ENCODE peak calls at places on chromosome 19, in four cellular contexts. One of them, this sample, is unnamed.

GRCh38 chr19:11142528-11143171 is 12.9 kb downstream of the SPC24 start:
- DNase-seq in K562: peak
- DNase-seq in GM12878: no peak
- DNase-seq in HepG2: peak
- DNase-seq in this sample: peak

GRCh38 chr19:57664269-57665127 is 4.2 kb upstream of the ZSCAN4 start:
- DNase-seq in K562: peak
- DNase-seq in GM12878: no peak
- DNase-seq in HepG2: peak
- DNase-seq in this sample: peak

GRCh38 chr19:22144394-22144793 is 52.4 kb downstream of the ZNF676 start:
- DNase-seq in K562: peak
- DNase-seq in GM12878: no peak
- DNase-seq in HepG2: no peak
- DNase-seq in this sample: no peak

GRCh38 chr19:35533822-35534521 is 716 bp downstream of the GAPDHS start:
- DNase-seq in K562: no peak
- DNase-seq in GM12878: no peak
- DNase-seq in HepG2: peak
- DNase-seq in this sample: no peak

GRCh38 chr19:13956365-13956744 is 4.0 kb downstream of the DCAF15 start:
- DNase-seq in K562: no peak
- DNase-seq in GM12878: no peak
- DNase-seq in HepG2: no peak
- DNase-seq in this sample: no peak

GRCh38 chr19:55078996-55079395 is 3.3 kb downstream of the EPS8L1 start:
- DNase-seq in K562: no peak
- DNase-seq in GM12878: no peak
- DNase-seq in HepG2: no peak
- DNase-seq in this sample: no peak

GRCh38 chr19:12202250-12202649 is 39.4 kb downstream of the ZNF136 start:
- DNase-seq in K562: no peak
- DNase-seq in GM12878: no peak
- DNase-seq in HepG2: peak
- DNase-seq in this sample: no peak

GRCh38 chr19:14459703-14460102 is 15.5 kb downstream of the PTGER1 start:
- DNase-seq in K562: no peak
- DNase-seq in GM12878: no peak
- DNase-seq in HepG2: no peak
- DNase-seq in this sample: no peak

GRCh38 chr19:29804493-29804892 is 7.3 kb upstream of the CCNE1 start:
- DNase-seq in K562: no peak
- DNase-seq in GM12878: peak
- DNase-seq in HepG2: no peak
- DNase-seq in this sample: no peak

GRCh38 chr19:10975374-10976036 is 14.7 kb downstream of the SMARCA4 start:
- DNase-seq in K562: no peak
- DNase-seq in GM12878: no peak
- DNase-seq in HepG2: no peak
- DNase-seq in this sample: no peak

GRCh38 chr19:30064776-30065494 is 122.9 kb downstream of the URI1 start:
- DNase-seq in K562: no peak
- DNase-seq in GM12878: no peak
- DNase-seq in HepG2: no peak
- DNase-seq in this sample: no peak

GRCh38 chr19:19262190-19263057 is 10.7 kb downstream of the TM6SF2 start:
- DNase-seq in K562: no peak
- DNase-seq in GM12878: no peak
- DNase-seq in HepG2: no peak
- DNase-seq in this sample: no peak

GRCh38 chr19:37855098-37855497 is 51.3 kb downstream of the WDR87 start:
- DNase-seq in K562: no peak
- DNase-seq in GM12878: no peak
- DNase-seq in HepG2: no peak
- DNase-seq in this sample: no peak

GRCh38 chr19:33472696-33473624 is 48.6 kb downstream of the PEPD start:
- DNase-seq in K562: no peak
- DNase-seq in GM12878: no peak
- DNase-seq in HepG2: no peak
- DNase-seq in this sample: no peak

GRCh38 chr19:30378701-30379100 is 6.5 kb downstream of the ZNF536 start:
- DNase-seq in K562: no peak
- DNase-seq in GM12878: no peak
- DNase-seq in HepG2: no peak
- DNase-seq in this sample: no peak

GRCh38 chr19:3407556-3408516 is 41.5 kb downstream of the NFIC start:
- DNase-seq in K562: no peak
- DNase-seq in GM12878: no peak
- DNase-seq in HepG2: peak
- DNase-seq in this sample: no peak

GRCh38 chr19:6577410-6578125 is 13.4 kb downstream of the CD70 start:
- DNase-seq in K562: peak
- DNase-seq in GM12878: peak
- DNase-seq in HepG2: no peak
- DNase-seq in this sample: no peak

GRCh38 chr19:33294058-33294798 is 8.1 kb downstream of the CEBPA start:
- DNase-seq in K562: no peak
- DNase-seq in GM12878: no peak
- DNase-seq in HepG2: no peak
- DNase-seq in this sample: no peak

GRCh38 chr19:31350693-31351211 is 1.5 kb upstream of the TSHZ3 start:
- DNase-seq in K562: peak
- DNase-seq in GM12878: no peak
- DNase-seq in HepG2: no peak
- DNase-seq in this sample: peak

GRCh38 chr19:46602392-46603194 is 1.5 kb downstream of the CALM3 start:
- DNase-seq in K562: no peak
- DNase-seq in GM12878: no peak
- DNase-seq in HepG2: no peak
- DNase-seq in this sample: peak

GRCh38 chr19:9636018-9636417 is 15.0 kb upstream of the ZNF561 start:
- DNase-seq in K562: no peak
- DNase-seq in GM12878: no peak
- DNase-seq in HepG2: no peak
- DNase-seq in this sample: no peak

GRCh38 chr19:16133818-16134217 is 9.7 kb upstream of the HSH2D start:
- DNase-seq in K562: no peak
- DNase-seq in GM12878: no peak
- DNase-seq in HepG2: no peak
- DNase-seq in this sample: no peak

GRCh38 chr19:6412111-6412999 is 12.3 kb downstream of the KHSRP start:
- DNase-seq in K562: peak
- DNase-seq in GM12878: no peak
- DNase-seq in HepG2: peak
- DNase-seq in this sample: peak

GRCh38 chr19:1211494-1212234 is 6.1 kb downstream of the STK11 start:
- DNase-seq in K562: no peak
- DNase-seq in GM12878: no peak
- DNase-seq in HepG2: no peak
- DNase-seq in this sample: no peak

GRCh38 chr19:13164370-13165090 is 14.3 kb downstream of the IER2 start:
- DNase-seq in K562: peak
- DNase-seq in GM12878: no peak
- DNase-seq in HepG2: peak
- DNase-seq in this sample: peak

GRCh38 chr19:58054792-58055482 is 4.1 kb upstream of the ZNF135 start:
- DNase-seq in K562: no peak
- DNase-seq in GM12878: no peak
- DNase-seq in HepG2: no peak
- DNase-seq in this sample: no peak

GRCh38 chr19:12792048-12792852 is 964 bp downstream of the JUNB start:
- DNase-seq in K562: peak
- DNase-seq in GM12878: no peak
- DNase-seq in HepG2: peak
- DNase-seq in this sample: no peak

GRCh38 chr19:49333426-49334288 is 1.5 kb upstream of the CD37 start:
- DNase-seq in K562: no peak
- DNase-seq in GM12878: peak
- DNase-seq in HepG2: no peak
- DNase-seq in this sample: no peak

GRCh38 chr19:51251453-51251790 is 542 bp downstream of the SIGLECL1 start:
- DNase-seq in K562: no peak
- DNase-seq in GM12878: no peak
- DNase-seq in HepG2: no peak
- DNase-seq in this sample: no peak

GRCh38 chr19:50005428-50005827 is 19.7 kb downstream of the VRK3 start:
- DNase-seq in K562: no peak
- DNase-seq in GM12878: peak
- DNase-seq in HepG2: no peak
- DNase-seq in this sample: no peak

GRCh38 chr19:10760268-10760944 is 42.5 kb downstream of the DNM2 start:
- DNase-seq in K562: no peak
- DNase-seq in GM12878: no peak
- DNase-seq in HepG2: no peak
- DNase-seq in this sample: peak

GRCh38 chr19:11426656-11427055 is 7.5 kb upstream of the RGL3 start:
- DNase-seq in K562: no peak
- DNase-seq in GM12878: no peak
- DNase-seq in HepG2: no peak
- DNase-seq in this sample: no peak

GRCh38 chr19:46654621-46655152 is 6.3 kb downstream of the DACT3 start:
- DNase-seq in K562: peak
- DNase-seq in GM12878: no peak
- DNase-seq in HepG2: peak
- DNase-seq in this sample: no peak

GRCh38 chr19:43759515-43759914 is 4.8 kb upstream of the SMG9 start:
- DNase-seq in K562: no peak
- DNase-seq in GM12878: no peak
- DNase-seq in HepG2: peak
- DNase-seq in this sample: no peak

GRCh38 chr19:47232422-47233211 is 1.6 kb upstream of the BBC3 start:
- DNase-seq in K562: no peak
- DNase-seq in GM12878: no peak
- DNase-seq in HepG2: no peak
- DNase-seq in this sample: no peak

GRCh38 chr19:17872251-17873001 is 681 bp downstream of the SLC5A5 start:
- DNase-seq in K562: no peak
- DNase-seq in GM12878: no peak
- DNase-seq in HepG2: no peak
- DNase-seq in this sample: no peak

GRCh38 chr19:17871032-17871877 is 490 bp upstream of the SLC5A5 start:
- DNase-seq in K562: no peak
- DNase-seq in GM12878: no peak
- DNase-seq in HepG2: no peak
- DNase-seq in this sample: no peak

GRCh38 chr19:17871878-17872250 is at the start of gene SLC5A5:
- DNase-seq in K562: no peak
- DNase-seq in GM12878: no peak
- DNase-seq in HepG2: no peak
- DNase-seq in this sample: no peak

GRCh38 chr19:17874423-17875135 is 2.8 kb downstream of the SLC5A5 start:
- DNase-seq in K562: no peak
- DNase-seq in GM12878: no peak
- DNase-seq in HepG2: no peak
- DNase-seq in this sample: no peak

DNA sequence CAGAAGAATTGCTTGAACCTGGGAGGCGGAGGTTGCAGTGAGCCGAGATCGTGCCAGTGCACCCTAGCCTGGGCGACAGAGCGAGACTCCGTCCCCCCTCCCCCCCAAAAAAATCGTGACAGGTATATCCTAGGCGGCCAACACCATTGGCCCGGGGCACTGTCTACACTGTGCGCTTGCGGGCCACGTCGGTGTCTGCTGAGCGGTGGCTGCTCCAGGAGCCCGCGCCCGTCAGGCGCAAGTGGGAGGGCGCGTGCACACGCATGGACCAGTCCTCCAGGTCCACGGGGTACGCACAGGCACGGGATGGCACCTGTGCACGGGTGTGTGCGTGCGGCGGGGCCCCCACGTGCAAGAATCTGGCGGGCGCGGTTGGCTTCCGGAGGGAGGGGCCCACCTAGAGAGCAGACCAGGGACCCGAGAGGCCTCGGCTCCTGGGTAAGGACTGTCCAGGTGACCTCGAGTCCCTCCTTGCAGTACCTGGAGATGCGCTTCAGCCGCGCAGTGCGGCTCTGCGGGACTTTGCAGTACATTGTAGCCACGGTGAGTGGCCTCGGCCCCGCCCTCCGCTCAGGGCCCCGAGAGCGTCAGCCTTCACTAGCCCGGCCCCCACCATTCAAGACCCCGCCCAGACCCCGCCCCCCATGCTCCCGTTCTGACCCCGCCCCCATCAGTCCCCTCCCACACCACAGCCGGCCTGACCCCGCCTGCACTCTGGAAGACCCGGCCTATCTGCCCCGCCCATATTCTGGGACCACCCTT is 2.1 kb downstream of the SLC5A5 start:
- DNase-seq in K562: peak
- DNase-seq in GM12878: no peak
- DNase-seq in HepG2: no peak
- DNase-seq in this sample: peak
- TF ChIP-seq TARDBP in K562: no peak
- TF ChIP-seq TARDBP in GM12878: no peak
- TF ChIP-seq TARDBP in HepG2: no peak
- TF ChIP-seq TARDBP in this sample: no peak

GRCh38 chr19:28746486-28746885 is 466.5 kb downstream of the UQCRFS1 start:
- DNase-seq in K562: no peak
- DNase-seq in GM12878: no peak
- DNase-seq in HepG2: no peak
- DNase-seq in this sample: no peak

GRCh38 chr19:28744943-28745342 is 468.0 kb downstream of the UQCRFS1 start:
- DNase-seq in K562: no peak
- DNase-seq in GM12878: no peak
- DNase-seq in HepG2: no peak
- DNase-seq in this sample: no peak

GRCh38 chr19:28744014-28744413 is 468.9 kb downstream of the UQCRFS1 start:
- DNase-seq in K562: no peak
- DNase-seq in GM12878: no peak
- DNase-seq in HepG2: no peak
- DNase-seq in this sample: no peak
- TF ChIP-seq TARDBP in K562: no peak
- TF ChIP-seq TARDBP in GM12878: no peak
- TF ChIP-seq TARDBP in HepG2: no peak
- TF ChIP-seq TARDBP in this sample: no peak

GRCh38 chr19:5113633-5114586 is 145.0 kb downstream of the KDM4B start:
- DNase-seq in K562: no peak
- DNase-seq in GM12878: no peak
- DNase-seq in HepG2: no peak
- DNase-seq in this sample: no peak

GRCh38 chr19:5111051-5111450 is 142.1 kb downstream of the KDM4B start:
- DNase-seq in K562: no peak
- DNase-seq in GM12878: no peak
- DNase-seq in HepG2: no peak
- DNase-seq in this sample: no peak

GRCh38 chr19:5112175-5112574 is 143.3 kb downstream of the KDM4B start:
- DNase-seq in K562: no peak
- DNase-seq in GM12878: no peak
- DNase-seq in HepG2: no peak
- DNase-seq in this sample: no peak

GRCh38 chr19:5113101-5113557 is 144.2 kb downstream of the KDM4B start:
- DNase-seq in K562: no peak
- DNase-seq in GM12878: no peak
- DNase-seq in HepG2: no peak
- DNase-seq in this sample: no peak

GRCh38 chr19:5112681-5113080 is 143.8 kb downstream of the KDM4B start:
- DNase-seq in K562: no peak
- DNase-seq in GM12878: no peak
- DNase-seq in HepG2: no peak
- DNase-seq in this sample: no peak
- TF ChIP-seq TARDBP in K562: no peak
- TF ChIP-seq TARDBP in GM12878: no peak
- TF ChIP-seq TARDBP in HepG2: no peak
- TF ChIP-seq TARDBP in this sample: no peak

GRCh38 chr19:41876847-41877489 is at the start of gene CD79A:
- DNase-seq in K562: no peak
- DNase-seq in GM12878: peak
- DNase-seq in HepG2: no peak
- DNase-seq in this sample: no peak
- TF ChIP-seq TARDBP in K562: no peak
- TF ChIP-seq TARDBP in GM12878: no peak
- TF ChIP-seq TARDBP in HepG2: no peak
- TF ChIP-seq TARDBP in this sample: no peak